ENCODE peak calls at places on chromosome 14, in four cellular contexts. E is H4; R is activated CD8-positive, alpha-beta memory T cell treated with anti-CD3 and anti-CD28 coated beads for 1 hour; C is MG63. S is an unnamed sample.

GRCh38 chr14:76352639-76353281 is 23.2 kb upstream of the ESRRB start:
- DNase-seq in E (no peak), R (peak), C (peak), S (peak)

GRCh38 chr14:29712586-29712985 is 215.1 kb downstream of the PRKD1 start:
- DNase-seq in E (no peak), R (no peak), C (no peak), S (no peak)

GRCh38 chr14:71812693-71813092 is 119.5 kb upstream of the RGS6 start:
- DNase-seq in E (no peak), R (no peak), C (no peak), S (no peak)

GRCh38 chr14:58151264-58151700 is 731 bp downstream of the ARMH4 start:
- DNase-seq in E (no peak), R (no peak), C (no peak), S (no peak)

GRCh38 chr14:74599201-74599809 is 12.7 kb downstream of the LTBP2 start:
- DNase-seq in E (peak), R (no peak), C (no peak), S (no peak)

GRCh38 chr14:36659010-36659821 is 2.4 kb upstream of the PAX9 start:
- DNase-seq in E (no peak), R (no peak), C (no peak), S (no peak)

GRCh38 chr14:29724991-29725390 is 202.7 kb downstream of the PRKD1 start:
- DNase-seq in E (no peak), R (no peak), C (peak), S (no peak)

GRCh38 chr14:104657563-104658324 is 31.7 kb upstream of the INF2 start:
- DNase-seq in E (no peak), R (no peak), C (no peak), S (no peak)

GRCh38 chr14:31229009-31229408 is 21.4 kb upstream of the HECTD1 start:
- DNase-seq in E (no peak), R (no peak), C (no peak), S (peak)